ENCODE peak calls at places on chromosomes 1 and 21, in eight cellular contexts. C, N, Y, P, L, U, F and S are unnamed samples.

GRCh38 chr21:33964706-33965325 is 49.2 kb upstream of the ATP5PO start:
- DNase-seq in P (no peak), C (peak; percentile 54), U (no peak), L (no peak), Y (no peak), N (no peak), F (no peak), S (no peak)

GRCh38 chr1:100927276-100927675 is 31.4 kb downstream of the SLC30A7 start:
- DNase-seq in P (no peak), L (peak; percentile 33), C (no peak), U (no peak), Y (no peak), F (no peak), N (no peak), S (no peak)

GRCh38 chr1:101029184-101029583 is 3.6 kb upstream of the DPH5 start:
- DNase-seq in P (no peak), C (no peak), N (no peak), U (no peak), F (no peak), L (no peak), Y (no peak), S (no peak)

GRCh38 chr21:42247716-42248115 is 28.8 kb downstream of the ABCG1 start:
- DNase-seq in U (no peak), Y (no peak), L (no peak), N (no peak), F (no peak), C (no peak), P (no peak), S (no peak)

GRCh38 chr1:219171192-219171935 is 2.3 kb upstream of the LYPLAL1 start:
- DNase-seq in F (no peak), U (no peak), N (no peak), P (no peak), L (no peak), Y (no peak), C (no peak), S (no peak)

GRCh38 chr1:8903410-8903809 is 24.9 kb upstream of the ENO1 start:
- DNase-seq in C (no peak), P (no peak), Y (no peak), N (no peak), U (no peak), L (no peak), F (no peak), S (no peak)

GRCh38 chr1:109718495-109718894 is 6.4 kb downstream of the GSTM5 start:
- DNase-seq in N (no peak), F (no peak), L (no peak), P (no peak), Y (no peak), C (no peak), U (no peak), S (no peak)

GRCh38 chr1:228772516-228773212 is 37.4 kb downstream of the RHOU start:
- DNase-seq in U (no peak), N (no peak), P (no peak), L (no peak), F (no peak), Y (no peak), C (no peak), S (no peak)

GRCh38 chr1:212606734-212607205 is 1.8 kb upstream of the ATF3 start:
- DNase-seq in F (peak; percentile 45), P (no peak), N (peak; percentile 12), Y (peak; percentile 12), C (no peak), U (no peak), L (peak; percentile 37), S (peak; percentile 85)

GRCh38 chr1:2998503-2999100 is 22.7 kb upstream of the ACTRT2 start:
- DNase-seq in P (no peak), C (no peak), U (no peak), N (no peak), L (no peak), Y (no peak), F (no peak), S (no peak)

GRCh38 chr1:206472886-206473285 is 2.6 kb downstream of the IKBKE start:
- DNase-seq in U (no peak), F (no peak), P (no peak), N (no peak), L (no peak), Y (no peak), C (no peak), S (no peak)

GRCh38 chr1:167905182-167905581 is 8.8 kb downstream of the ADCY10 start:
- DNase-seq in P (no peak), L (no peak), F (no peak), N (no peak), C (no peak), U (no peak), Y (peak; percentile 7), S (no peak)

GRCh38 chr1:1086911-1087341 is 12.8 kb upstream of the RNF223 start:
- DNase-seq in L (no peak), F (no peak), N (no peak), Y (no peak), P (no peak), C (no peak), U (no peak), S (peak; percentile 62)

GRCh38 chr1:91885331-91885715 is 628 bp downstream of the TGFBR3 start:
- DNase-seq in P (no peak), C (peak; percentile 50), F (peak; percentile 36), N (peak; percentile 21), L (peak; percentile 18), Y (no peak), U (no peak), S (peak; percentile 77)

GRCh38 chr1:3888301-3888700 is 11.8 kb downstream of the C1orf174 start:
- DNase-seq in F (no peak), L (no peak), C (no peak), N (no peak), Y (no peak), U (no peak), P (no peak), S (no peak)

GRCh38 chr1:199959775-199960110 is 67.8 kb upstream of the NR5A2 start:
- DNase-seq in C (no peak), F (no peak), N (no peak), Y (no peak), L (no peak), U (no peak), P (no peak), S (no peak)

GRCh38 chr1:218878369-218878768 is 295.3 kb upstream of the LYPLAL1 start:
- DNase-seq in Y (no peak), P (no peak), L (no peak), U (no peak), N (no peak), F (no peak), C (no peak), S (no peak)